ENCODE peak calls at places on chromosome 10, in eight cellular contexts. I is activated CD4-positive, alpha-beta T cell treated with anti-CD3 and anti-CD28 coated beads, Interleukin-2, amount 50 U/mL, for 1 hour; B is heart left ventricle; S is NCI-H1694; C is EH; G is putamen; U is CD4-positive, CD25-positive, alpha-beta regulatory T cell; J is NCI-H1436. H is an unnamed sample.

GRCh38 chr10:89846276-89846630 is 144.9 kb downstream of the KIF20B start:
- DNase-seq in I (no peak), U (no peak), J (no peak), G (no peak), B (no peak), S (no peak), C (no peak), H (no peak)

GRCh38 chr10:76382381-76382851 is 951.0 kb downstream of the LRMDA start:
- DNase-seq in U (no peak), B (no peak), I (no peak), J (no peak), C (peak), G (no peak), S (no peak), H (peak)

GRCh38 chr10:71128311-71129010 is 83.9 kb upstream of the UNC5B start:
- DNase-seq in C (no peak), U (no peak), B (peak), I (no peak), G (no peak), J (no peak), S (no peak), H (no peak)

GRCh38 chr10:104923501-104923900 is 282.4 kb downstream of the SORCS3 start:
- DNase-seq in C (no peak), I (no peak), G (no peak), B (no peak), J (no peak), S (no peak), U (no peak), H (no peak)

GRCh38 chr10:73810735-73811465 is 498 bp downstream of the NDST2 start:
- DNase-seq in G (no peak), I (peak), C (peak), U (peak), S (no peak), B (peak), J (no peak), H (no peak)

GRCh38 chr10:44924261-44925040 is 13.3 kb downstream of the TMEM72 start:
- DNase-seq in S (no peak), U (no peak), J (no peak), G (no peak), I (no peak), B (no peak), C (no peak), H (no peak)

GRCh38 chr10:71688256-71688655 is 31.3 kb downstream of the C10orf105 start:
- DNase-seq in S (no peak), C (no peak), B (no peak), J (no peak), U (no peak), I (no peak), G (no peak), H (no peak)

GRCh38 chr10:76245951-76246495 is 814.6 kb downstream of the LRMDA start:
- DNase-seq in U (no peak), G (no peak), C (no peak), B (no peak), J (no peak), S (no peak), I (no peak), H (no peak)

GRCh38 chr10:69810998-69811397 is 9.3 kb downstream of the COL13A1 start:
- DNase-seq in S (no peak), J (no peak), U (no peak), C (no peak), I (no peak), B (no peak), G (no peak), H (no peak)

H was measured in AG09319.